ENCODE peak calls at places on chromosome 5, in five cellular contexts. I is endothelial cell of umbilical vein, A is HCT116, K is RWPE2, U is HepG2. X is an unnamed sample.
A peak's percentile ranks its signal among the peaks of the same experiment; 100 is the strongest.

GRCh38 chr5:86570427-86571083 is 47.2 kb upstream of the COX7C start:
- DNase-seq in I (no peak), A (no peak), K (no peak), U (peak; percentile 2), X (no peak)

GRCh38 chr5:58795327-58795726 is 212.5 kb downstream of the RAB3C start:
- DNase-seq in I (no peak), A (no peak), K (no peak), U (no peak), X (no peak)

GRCh38 chr5:36696059-36696673 is 89.8 kb downstream of the SLC1A3 start:
- DNase-seq in I (peak; percentile 51), A (peak; percentile 69), K (no peak), U (peak; percentile 26), X (peak; percentile 67)

GRCh38 chr5:109901628-109901981 is 211.9 kb downstream of the MAN2A1 start:
- DNase-seq in I (no peak), A (no peak), K (no peak), U (no peak), X (no peak)

GRCh38 chr5:95804765-95805539 is 17.6 kb downstream of the GLRX start:
- DNase-seq in I (no peak), A (no peak), K (no peak), U (no peak), X (no peak)

GRCh38 chr5:67170783-67171182 is 25.8 kb downstream of the CD180 start:
- DNase-seq in I (no peak), A (no peak), K (no peak), U (no peak), X (no peak)

GRCh38 chr5:113218200-113218599 is 216.6 kb downstream of the TSSK1B start:
- DNase-seq in I (no peak), A (no peak), K (no peak), U (no peak), X (no peak)

GRCh38 chr5:65247594-65247993 is 234.1 kb downstream of the ADAMTS6 start:
- DNase-seq in I (no peak), A (no peak), K (no peak), U (no peak), X (no peak)

GRCh38 chr5:140037012-140037411 is 6.1 kb downstream of the NRG2 start:
- DNase-seq in I (no peak), A (no peak), K (no peak), U (no peak), X (no peak)

GRCh38 chr5:98110270-98110669 is 663.2 kb upstream of the RGMB start:
- DNase-seq in I (peak; percentile 64), A (no peak), K (no peak), U (no peak), X (no peak)

GRCh38 chr5:53476019-53476418 is 4.4 kb upstream of the FST start:
- DNase-seq in I (no peak), A (no peak), K (no peak), U (no peak), X (no peak)

GRCh38 chr5:88675758-88676636 is 207.0 kb downstream of the MEF2C start:
- DNase-seq in I (no peak), A (peak; percentile 34), K (no peak), U (no peak), X (no peak)

GRCh38 chr5:41695920-41696582 is 174.2 kb downstream of the OXCT1 start:
- DNase-seq in I (no peak), A (no peak), K (no peak), U (no peak), X (no peak)

GRCh38 chr5:55134053-55134722 is 25.8 kb upstream of the GPX8 start:
- DNase-seq in I (no peak), A (no peak), K (no peak), U (no peak), X (no peak)

GRCh38 chr5:16540421-16540820 is 74.8 kb upstream of the ZNF622 start:
- DNase-seq in I (no peak), A (no peak), K (no peak), U (no peak), X (no peak)

GRCh38 chr5:18744441-18744840 is 1110.2 kb downstream of the TAF11L14 start:
- DNase-seq in I (no peak), A (no peak), K (no peak), U (no peak), X (no peak)

GRCh38 chr5:110053824-110054223 is 364.1 kb downstream of the MAN2A1 start:
- DNase-seq in I (no peak), A (no peak), K (no peak), U (no peak), X (no peak)

GRCh38 chr5:149700347-149700746 is 29.8 kb upstream of the PPARGC1B start:
- DNase-seq in I (no peak), A (no peak), K (no peak), U (no peak), X (no peak)

DNA sequence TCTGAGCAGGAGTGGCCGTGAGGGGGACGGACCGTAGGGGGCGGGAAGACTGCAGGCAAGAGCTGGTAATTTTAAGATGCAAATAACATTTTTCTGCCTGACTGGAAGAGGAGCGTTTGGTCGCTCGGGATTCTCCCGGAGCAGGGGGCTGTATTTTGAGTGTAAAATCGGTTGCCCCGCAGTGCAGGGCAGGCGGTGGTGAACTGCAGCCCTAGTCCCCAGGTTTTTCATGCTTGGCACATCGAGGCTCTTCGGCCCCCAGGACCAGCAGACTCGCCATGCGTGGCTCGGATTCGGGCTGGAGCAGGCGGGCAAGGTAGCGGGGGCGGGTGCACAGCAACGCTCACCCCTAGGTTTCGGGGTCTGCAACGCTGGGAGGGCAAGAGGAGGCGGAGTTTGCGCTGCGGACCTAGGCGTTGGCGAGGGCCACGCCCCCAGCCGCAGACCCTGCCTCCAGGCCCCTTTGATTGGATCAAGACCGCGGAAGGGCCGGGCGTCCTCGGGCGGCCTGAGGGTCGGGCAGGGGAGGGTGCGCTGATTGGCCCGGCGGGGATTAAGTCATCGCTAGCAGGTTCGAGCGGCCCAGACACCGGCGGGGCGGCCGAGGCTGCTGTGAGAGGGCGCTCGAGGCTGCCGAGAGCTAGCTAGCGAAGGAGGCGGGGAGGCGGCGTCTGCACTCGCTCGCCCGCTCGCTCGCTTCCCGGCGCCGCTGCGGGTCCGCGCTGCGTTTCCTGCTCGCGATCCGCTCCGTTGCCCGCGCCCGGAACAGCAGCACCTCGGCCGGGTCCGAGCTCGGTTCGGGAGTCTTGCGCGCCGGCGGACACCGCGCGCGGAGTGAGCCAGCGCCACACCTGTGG is at the start of gene ARHGAP26:
- DNase-seq in I (peak; percentile 98), A (peak; percentile 89), K (peak; percentile 98), U (peak; percentile 93), X (peak; percentile 97)
- TF ChIP-seq CTCF in I (peak; percentile 61), A (peak; percentile 14), K (peak; percentile 36), U (peak; percentile 72), X (no peak)

DNA sequence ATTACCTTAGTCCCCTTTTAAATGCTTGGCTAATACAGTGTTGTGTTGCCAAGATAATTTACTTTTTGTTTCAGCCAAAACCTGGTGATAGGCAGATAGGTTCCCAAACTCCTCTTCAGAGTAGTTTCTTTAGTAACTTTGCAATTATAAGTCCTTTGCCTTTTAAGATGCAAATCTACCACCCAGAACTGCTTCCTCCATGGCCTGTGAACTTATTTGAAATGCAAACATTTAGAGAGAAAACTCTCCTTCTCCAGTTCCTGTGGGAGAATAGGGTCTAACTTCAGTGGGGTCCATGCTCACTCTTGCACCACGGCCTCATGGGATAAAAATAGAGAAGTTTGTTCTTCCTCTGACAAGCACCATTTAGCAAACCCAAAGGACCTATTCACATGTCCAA is 1955.4 kb upstream of the CDH6 start:
- DNase-seq in I (no peak), A (no peak), K (no peak), U (no peak), X (no peak)
- H3K27ac ChIP-seq in I (no peak overlapping the region), A (no peak overlapping the region), K (no peak overlapping the region), U (no peak overlapping the region), X (no peak overlapping the region)

GRCh38 chr5:101860563-101860962 is 435.5 kb downstream of the SLCO4C1 start:
- DNase-seq in I (no peak), A (no peak), K (no peak), U (no peak), X (no peak)

GRCh38 chr5:101860145-101860544 is 435.9 kb downstream of the SLCO4C1 start:
- DNase-seq in I (no peak), A (no peak), K (peak; percentile 26), U (no peak), X (peak; percentile 36)
- TF ChIP-seq CTCF in I (no peak), A (no peak), K (no peak), U (no peak), X (no peak)

GRCh38 chr5:111748304-111748763 is 8.7 kb downstream of the NREP start:
- DNase-seq in I (peak; percentile 95), A (peak; percentile 16), K (peak; percentile 82), U (no peak), X (no peak)
- H3K27ac ChIP-seq in I (peak overlapping the region; percentile 71), A (no peak overlapping the region), K (peak overlapping the region; percentile 96), U (no peak overlapping the region), X (no peak overlapping the region)

GRCh38 chr5:73674669-73675004 is 48.6 kb downstream of the ARHGEF28 start:
- DNase-seq in I (no peak), A (no peak), K (no peak), U (no peak), X (no peak)

GRCh38 chr5:73678322-73678740 is 52.3 kb downstream of the ARHGEF28 start:
- DNase-seq in I (no peak), A (no peak), K (no peak), U (peak; percentile 95), X (peak; percentile 73)

GRCh38 chr5:73668422-73669116 is 42.6 kb downstream of the ARHGEF28 start:
- DNase-seq in I (no peak), A (no peak), K (no peak), U (no peak), X (no peak)

GRCh38 chr5:73672130-73672529 is 46.1 kb downstream of the ARHGEF28 start:
- DNase-seq in I (no peak), A (no peak), K (no peak), U (no peak), X (no peak)

DNA sequence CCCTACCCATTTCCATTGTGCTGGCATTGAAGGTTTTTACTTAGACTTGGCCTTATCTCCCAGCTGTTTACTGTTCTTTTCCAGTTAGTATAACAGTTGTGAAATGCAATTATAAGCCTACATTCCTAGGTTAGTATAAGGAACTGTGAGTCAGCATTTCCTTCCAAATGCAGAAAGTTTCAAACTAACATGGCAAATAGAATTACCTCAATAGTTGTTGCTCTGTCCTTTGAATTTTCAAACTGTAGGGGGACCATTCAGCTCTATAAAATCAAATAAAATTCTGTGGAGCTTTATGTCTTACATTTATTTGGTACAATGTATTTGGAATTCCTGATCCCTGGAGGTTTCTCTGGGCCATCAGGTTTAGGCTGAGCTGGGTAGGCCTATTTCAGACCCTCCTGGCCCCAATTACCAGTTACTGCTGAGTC is 47.2 kb downstream of the ARHGEF28 start:
- DNase-seq in I (peak; percentile 91), A (no peak), K (no peak), U (peak; percentile 67), X (no peak)
- TF ChIP-seq CTCF in I (peak; percentile 6), A (no peak), K (no peak), U (no peak), X (no peak)

DNA sequence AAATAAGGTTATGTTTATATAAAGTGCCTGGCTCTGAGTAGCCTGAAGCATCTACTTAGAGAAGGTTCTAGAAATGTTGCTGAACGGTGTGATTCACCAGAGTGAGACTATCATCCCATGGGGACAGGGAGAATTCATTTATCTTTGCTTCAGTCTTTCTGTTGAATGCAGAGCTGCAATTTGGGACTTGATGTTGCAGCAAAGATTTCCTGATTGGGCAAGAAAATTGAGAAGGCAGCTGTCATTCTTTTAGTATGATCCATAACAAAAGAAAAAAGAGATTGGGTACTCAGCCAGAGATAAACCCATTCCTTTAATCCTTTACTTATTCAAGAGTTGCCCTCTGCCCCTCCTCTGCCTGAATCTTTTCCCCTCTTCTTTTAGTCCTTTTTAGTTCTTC is 456.3 kb upstream of the WWC1 start:
- DNase-seq in I (no peak), A (no peak), K (no peak), U (no peak), X (no peak)
- H3K27ac ChIP-seq in I (no peak overlapping the region), A (no peak overlapping the region), K (no peak overlapping the region), U (no peak overlapping the region), X (no peak overlapping the region)